ENCODE peak calls at places on chromosome 16, in four cellular contexts. One of them, this sample, is unnamed.

GRCh38 chr16:69105501-69106361 is at the start of gene HAS3:
- DNase-seq in GM12892: peak; percentile 73
- DNase-seq in GM12878: no peak
- DNase-seq in K562: peak; percentile 83
- DNase-seq in this sample: peak; percentile 75

GRCh38 chr16:3578610-3579551 is 1.7 kb upstream of the NLRC3 start:
- DNase-seq in GM12892: peak; percentile 76
- DNase-seq in GM12878: peak; percentile 56
- DNase-seq in K562: peak; percentile 73
- DNase-seq in this sample: peak; percentile 81

GRCh38 chr16:68091604-68092261 is 6.6 kb downstream of the NFATC3 start:
- DNase-seq in GM12892: no peak
- DNase-seq in GM12878: no peak
- DNase-seq in K562: no peak
- DNase-seq in this sample: no peak

GRCh38 chr16:11355862-11356261 is 10.6 kb downstream of the RMI2 start:
- DNase-seq in GM12892: no peak
- DNase-seq in GM12878: no peak
- DNase-seq in K562: no peak
- DNase-seq in this sample: no peak

GRCh38 chr16:87461466-87461975 is 31.3 kb downstream of the ZCCHC14 start:
- DNase-seq in GM12892: peak; percentile 54
- DNase-seq in GM12878: no peak
- DNase-seq in K562: peak; percentile 95
- DNase-seq in this sample: no peak

GRCh38 chr16:67517661-67518423 is 10.8 kb upstream of the RIPOR1 start:
- DNase-seq in GM12892: no peak
- DNase-seq in GM12878: peak; percentile 69
- DNase-seq in K562: no peak
- DNase-seq in this sample: no peak

GRCh38 chr16:29862383-29862883 is 593 bp downstream of the CDIPT start:
- DNase-seq in GM12892: no peak
- DNase-seq in GM12878: no peak
- DNase-seq in K562: peak; percentile 28
- DNase-seq in this sample: no peak

GRCh38 chr16:28930652-28931051 is 1.1 kb upstream of the CD19 start:
- DNase-seq in GM12892: no peak
- DNase-seq in GM12878: peak; percentile 86
- DNase-seq in K562: no peak
- DNase-seq in this sample: no peak

GRCh38 chr16:90078594-90078895 is 1.4 kb upstream of the PRDM7 start:
- DNase-seq in GM12892: no peak
- DNase-seq in GM12878: no peak
- DNase-seq in K562: no peak
- DNase-seq in this sample: no peak

GRCh38 chr16:90081606-90081970 is 4.5 kb upstream of the PRDM7 start:
- DNase-seq in GM12892: no peak
- DNase-seq in GM12878: no peak
- DNase-seq in K562: no peak
- DNase-seq in this sample: no peak

GRCh38 chr16:90072442-90073105 is 4.6 kb downstream of the PRDM7 start:
- DNase-seq in GM12892: no peak
- DNase-seq in GM12878: no peak
- DNase-seq in K562: no peak
- DNase-seq in this sample: no peak

GRCh38 chr16:90077757-90078593 is 844 bp upstream of the PRDM7 start:
- DNase-seq in GM12892: no peak
- DNase-seq in GM12878: no peak
- DNase-seq in K562: peak; percentile 14
- DNase-seq in this sample: peak; percentile 29

GRCh38 chr16:90077240-90077756 is at the start of gene PRDM7:
- DNase-seq in GM12892: peak; percentile 80
- DNase-seq in GM12878: peak; percentile 79
- DNase-seq in K562: peak; percentile 100
- DNase-seq in this sample: peak; percentile 82
- TF ChIP-seq POLR2A in GM12892: no peak
- TF ChIP-seq POLR2A in GM12878: no peak
- TF ChIP-seq POLR2A in K562: peak; percentile 51
- TF ChIP-seq POLR2A in this sample: no peak

DNA sequence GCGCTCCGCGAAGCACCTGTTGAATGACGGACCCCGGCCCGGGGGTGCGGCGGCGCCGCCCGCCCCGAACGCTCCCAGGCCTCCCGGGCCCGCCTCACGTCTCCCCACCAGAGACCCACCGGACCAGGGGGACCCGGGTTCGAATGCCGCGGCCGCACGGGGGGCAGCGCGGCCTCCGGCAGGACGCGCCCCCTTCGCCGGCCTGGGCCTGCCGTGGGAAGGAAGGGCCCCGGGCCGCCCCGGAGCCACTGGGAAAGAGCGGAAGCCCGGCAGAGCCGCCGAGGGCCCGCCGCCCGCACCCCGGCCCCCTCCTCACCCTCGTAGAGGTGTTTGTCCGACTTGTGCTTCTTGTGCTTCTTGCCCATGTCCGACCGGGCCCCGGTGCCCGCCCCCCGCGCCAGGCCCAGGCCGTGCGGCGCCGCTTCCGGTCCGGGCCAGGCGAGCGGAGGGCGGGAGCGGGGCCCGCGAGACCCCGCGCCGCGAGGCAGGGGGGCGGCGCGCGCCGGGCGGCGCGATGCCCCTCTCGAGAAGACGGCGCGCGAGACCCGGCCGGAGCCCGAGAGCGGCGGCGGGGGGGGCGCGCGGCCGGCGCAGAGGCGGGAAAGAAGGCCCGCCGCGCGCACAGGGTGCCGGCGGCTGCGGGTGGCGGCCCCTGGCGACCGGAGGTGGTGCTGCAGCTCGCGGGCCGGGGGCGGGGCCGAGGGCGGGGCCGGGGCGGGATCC is at the start of gene BRD7:
- DNase-seq in GM12892: peak; percentile 75
- DNase-seq in GM12878: no peak
- DNase-seq in K562: peak; percentile 93
- DNase-seq in this sample: peak; percentile 82
- TF ChIP-seq POLR2AphosphoS5 in GM12892: no peak
- TF ChIP-seq POLR2AphosphoS5 in GM12878: no peak
- TF ChIP-seq POLR2AphosphoS5 in K562: no peak
- TF ChIP-seq POLR2AphosphoS5 in this sample: no peak

GRCh38 chr16:76461836-76462235 is 184.6 kb downstream of the CNTNAP4 start:
- DNase-seq in GM12892: no peak
- DNase-seq in GM12878: no peak
- DNase-seq in K562: no peak
- DNase-seq in this sample: no peak

GRCh38 chr16:76459111-76459510 is 181.9 kb downstream of the CNTNAP4 start:
- DNase-seq in GM12892: no peak
- DNase-seq in GM12878: no peak
- DNase-seq in K562: no peak
- DNase-seq in this sample: no peak

DNA sequence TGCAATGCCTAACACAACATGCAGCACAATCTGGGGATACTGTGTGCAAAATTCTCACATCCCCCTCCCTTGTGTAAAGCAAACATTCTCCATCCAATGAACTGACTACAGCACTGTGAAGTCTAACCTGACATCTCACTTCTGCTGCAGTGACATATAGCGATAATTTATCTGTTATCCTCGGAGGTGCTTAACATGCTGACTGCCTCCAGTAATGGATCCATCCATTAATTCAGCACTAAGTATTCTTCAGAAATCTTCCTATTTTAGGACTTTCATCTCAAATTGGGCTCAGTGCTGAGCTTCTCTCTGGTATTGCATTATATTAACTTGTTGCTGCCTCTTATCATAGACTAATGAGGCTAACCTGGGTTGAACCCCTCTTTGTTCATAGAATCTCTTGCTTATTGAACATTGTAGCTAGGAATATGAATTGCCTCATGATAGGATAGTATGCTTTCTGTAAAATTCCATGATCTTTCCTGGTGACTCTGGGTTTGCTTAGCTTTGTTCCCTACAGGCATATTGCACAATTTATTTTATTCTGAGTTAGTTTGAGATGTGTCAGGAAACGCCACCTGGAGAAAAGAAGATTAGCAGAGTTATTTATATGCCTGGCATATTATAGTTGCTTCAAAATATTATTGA is 187.9 kb downstream of the CNTNAP4 start:
- DNase-seq in GM12892: no peak
- DNase-seq in GM12878: no peak
- DNase-seq in K562: no peak
- DNase-seq in this sample: no peak
- TF ChIP-seq TAF1 in GM12892: no peak
- TF ChIP-seq TAF1 in GM12878: no peak
- TF ChIP-seq TAF1 in K562: no peak
- TF ChIP-seq TAF1 in this sample: no peak

GRCh38 chr16:4801962-4802658 is at the start of gene ROGDI:
- DNase-seq in GM12892: peak; percentile 64
- DNase-seq in GM12878: no peak
- DNase-seq in K562: peak; percentile 77
- DNase-seq in this sample: peak; percentile 71

GRCh38 chr16:4800290-4801041 is 2.0 kb downstream of the ROGDI start:
- DNase-seq in GM12892: no peak
- DNase-seq in GM12878: no peak
- DNase-seq in K562: peak; percentile 44
- DNase-seq in this sample: peak; percentile 33

GRCh38 chr16:4803479-4804243 is 1.2 kb upstream of the ROGDI start:
- DNase-seq in GM12892: no peak
- DNase-seq in GM12878: no peak
- DNase-seq in K562: no peak
- DNase-seq in this sample: no peak

GRCh38 chr16:4801051-4801961 is 1.1 kb downstream of the ROGDI start:
- DNase-seq in GM12892: no peak
- DNase-seq in GM12878: no peak
- DNase-seq in K562: no peak
- DNase-seq in this sample: no peak

DNA sequence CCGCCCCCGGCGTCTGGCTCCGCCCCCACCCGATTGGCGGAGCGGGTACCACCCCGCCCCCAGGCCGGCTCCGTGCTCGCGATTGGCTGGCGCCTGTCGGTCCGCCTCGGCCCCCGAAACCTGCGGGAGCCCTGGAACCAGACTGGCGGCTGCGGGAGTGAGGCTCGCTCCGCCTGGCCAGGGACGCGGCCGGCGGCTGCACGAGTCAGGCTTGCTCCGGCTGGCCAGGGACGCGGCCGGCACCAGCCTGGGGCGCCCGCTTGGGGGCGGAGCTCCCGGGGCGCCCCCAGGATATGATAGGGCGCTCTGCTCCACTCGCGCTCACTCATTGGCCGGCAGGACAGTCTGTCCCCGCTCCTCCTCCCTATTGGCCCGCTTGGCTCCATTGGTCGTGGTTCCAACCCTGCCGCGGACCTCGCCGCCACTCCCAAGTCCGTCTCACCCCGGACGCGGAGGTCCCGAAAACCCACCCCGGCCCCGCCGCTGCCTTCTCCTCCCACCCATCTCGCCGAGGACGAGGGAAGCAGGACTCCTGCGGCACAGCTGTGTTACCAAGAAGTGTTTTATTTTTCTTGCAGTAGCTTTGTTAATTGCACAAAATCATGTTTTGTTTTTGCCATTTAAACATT is 340 bp upstream of the ROGDI start:
- DNase-seq in GM12892: peak; percentile 98
- DNase-seq in GM12878: peak; percentile 47
- DNase-seq in K562: peak; percentile 96
- DNase-seq in this sample: peak; percentile 99
- TF ChIP-seq POLR2A in GM12892: no peak
- TF ChIP-seq POLR2A in GM12878: peak; percentile 74
- TF ChIP-seq POLR2A in K562: peak; percentile 62
- TF ChIP-seq POLR2A in this sample: no peak

DNA sequence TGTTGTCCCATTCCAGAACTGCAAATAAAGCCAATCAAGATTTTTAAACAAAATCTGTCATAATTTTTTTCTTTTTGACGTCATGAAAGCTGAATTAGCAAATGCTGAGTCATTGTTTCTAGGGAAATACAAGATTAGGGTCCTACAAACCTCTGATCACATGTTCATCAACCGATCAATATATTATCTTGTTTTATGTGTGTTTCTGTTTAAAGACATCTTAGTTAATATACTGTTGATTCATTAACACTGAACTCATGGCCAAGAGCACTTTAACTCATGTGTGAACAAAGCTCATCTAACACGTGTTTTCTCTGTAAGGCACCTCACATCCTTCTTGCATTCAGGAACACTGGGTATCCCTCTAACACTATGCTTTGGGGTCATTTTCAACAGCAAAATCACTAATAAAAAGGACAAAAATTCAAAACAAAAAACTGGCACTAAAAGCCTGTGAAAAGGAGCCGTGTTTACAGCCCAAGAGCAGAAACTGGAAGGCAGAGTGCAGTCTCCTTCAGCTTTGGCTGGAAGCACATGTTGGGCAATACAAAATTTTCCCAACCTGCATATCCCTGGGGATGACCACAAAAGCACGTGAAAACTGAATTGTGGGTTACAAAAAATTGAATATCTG is 102.5 kb downstream of the PARN start:
- DNase-seq in GM12892: no peak
- DNase-seq in GM12878: no peak
- DNase-seq in K562: no peak
- DNase-seq in this sample: no peak
- TF ChIP-seq POLR2AphosphoS5 in GM12892: no peak
- TF ChIP-seq POLR2AphosphoS5 in GM12878: no peak
- TF ChIP-seq POLR2AphosphoS5 in K562: no peak
- TF ChIP-seq POLR2AphosphoS5 in this sample: no peak

GRCh38 chr16:83901101-83901500 is 2.2 kb downstream of the MLYCD start:
- DNase-seq in GM12892: no peak
- DNase-seq in GM12878: no peak
- DNase-seq in K562: no peak
- DNase-seq in this sample: no peak
- TF ChIP-seq TAF1 in GM12892: no peak
- TF ChIP-seq TAF1 in GM12878: no peak
- TF ChIP-seq TAF1 in K562: no peak
- TF ChIP-seq TAF1 in this sample: no peak

This sample was measured in GM12891.